ENCODE peak calls at places on chromosomes 7 and 10, in nine cellular contexts. G is LNCaP clone FGC, F is hypothalamus, Y is cardiac muscle cell, U is stromal cell of bone marrow, A is left ventricle myocardium superior, K is spleen, L is dorsolateral prefrontal cortex, N is ACHN. J is an unnamed sample.

GRCh38 chr7:38630720-38631673 is at the start of gene AMPH:
- DNase-seq in G (no peak), F (peak), Y (peak), U (peak), A (peak), K (peak), L (peak), N (peak), J (peak)

GRCh38 chr7:104442461-104442860 is 114.1 kb downstream of the LHFPL3 start:
- DNase-seq in G (no peak), F (no peak), Y (no peak), U (no peak), A (no peak), K (no peak), L (no peak), N (no peak), J (no peak)

GRCh38 chr7:50921114-50921513 is 138.4 kb upstream of the GRB10 start:
- DNase-seq in G (no peak), F (no peak), Y (no peak), U (no peak), A (no peak), K (no peak), L (no peak), N (no peak), J (no peak)

GRCh38 chr7:21507627-21508343 is 35.1 kb upstream of the DNAH11 start:
- DNase-seq in G (no peak), F (peak), Y (peak), U (peak), A (no peak), K (no peak), L (no peak), N (peak), J (peak)

GRCh38 chr7:155851892-155852291 is 39.6 kb upstream of the SHH start:
- DNase-seq in G (no peak), F (no peak), Y (no peak), U (no peak), A (no peak), K (no peak), L (no peak), N (no peak), J (no peak)

GRCh38 chr10:112250555-112250954 is 32.6 kb upstream of the TECTB start:
- DNase-seq in G (no peak), F (no peak), Y (no peak), U (no peak), A (no peak), K (no peak), L (no peak), N (peak), J (no peak)

GRCh38 chr7:80151274-80151665 is 16.6 kb downstream of the GNAI1 start:
- DNase-seq in G (no peak), F (no peak), Y (no peak), U (peak), A (no peak), K (no peak), L (no peak), N (no peak), J (peak)

GRCh38 chr10:108454793-108455192 is 1290.3 kb upstream of the SORCS1 start:
- DNase-seq in G (no peak), F (no peak), Y (no peak), U (peak), A (no peak), K (no peak), L (no peak), N (no peak), J (no peak)

GRCh38 chr7:156156734-156157408 is 344.6 kb upstream of the SHH start:
- DNase-seq in G (peak), F (peak), Y (no peak), U (no peak), A (no peak), K (no peak), L (no peak), N (peak), J (peak)

GRCh38 chr10:33151344-33151864 is 183.1 kb downstream of the NRP1 start:
- DNase-seq in G (no peak), F (no peak), Y (no peak), U (no peak), A (no peak), K (no peak), L (no peak), N (no peak), J (no peak)

GRCh38 chr7:33669251-33669670 is 236.1 kb upstream of the BMPER start:
- DNase-seq in G (no peak), F (no peak), Y (no peak), U (no peak), A (no peak), K (no peak), L (no peak), N (no peak), J (peak)

GRCh38 chr7:21355406-21355874 is 72.4 kb upstream of the SP4 start:
- DNase-seq in G (no peak), F (no peak), Y (no peak), U (no peak), A (no peak), K (no peak), L (no peak), N (no peak), J (no peak)

GRCh38 chr10:3848768-3849643 is 64.0 kb upstream of the KLF6 start:
- DNase-seq in G (no peak), F (no peak), Y (no peak), U (peak), A (no peak), K (no peak), L (no peak), N (no peak), J (no peak)

GRCh38 chr10:81862596-81862995 is 12.4 kb upstream of the NRG3 start:
- DNase-seq in G (no peak), F (no peak), Y (no peak), U (no peak), A (no peak), K (peak), L (no peak), N (no peak), J (no peak)

GRCh38 chr7:5278781-5279180 is 4.0 kb upstream of the SLC29A4 start:
- DNase-seq in G (no peak), F (no peak), Y (no peak), U (peak), A (no peak), K (no peak), L (no peak), N (no peak), J (no peak)

GRCh38 chr10:60162631-60163030 is 227.0 kb downstream of the ANK3 start:
- DNase-seq in G (no peak), F (no peak), Y (no peak), U (no peak), A (no peak), K (no peak), L (no peak), N (no peak), J (no peak)

GRCh38 chr10:110535958-110536891 is 31.3 kb upstream of the SMC3 start:
- DNase-seq in G (no peak), F (no peak), Y (no peak), U (no peak), A (peak), K (peak), L (no peak), N (peak), J (peak)

GRCh38 chr10:26491934-26492333 is 53.8 kb downstream of the APBB1IP start:
- DNase-seq in G (no peak), F (no peak), Y (no peak), U (peak), A (no peak), K (no peak), L (no peak), N (no peak), J (no peak)

GRCh38 chr7:2825595-2826227 is 18.4 kb downstream of the GNA12 start:
- DNase-seq in G (no peak), F (no peak), Y (no peak), U (no peak), A (no peak), K (no peak), L (no peak), N (no peak), J (no peak)

GRCh38 chr7:116499168-116500070 is at the start of gene CAV2:
- DNase-seq in G (no peak), F (peak), Y (peak), U (no peak), A (peak), K (peak), L (peak), N (peak), J (peak)

GRCh38 chr7:12550956-12551355 is 19.6 kb upstream of the SCIN start:
- DNase-seq in G (no peak), F (no peak), Y (no peak), U (no peak), A (no peak), K (no peak), L (no peak), N (peak), J (no peak)

GRCh38 chr7:142587578-142588191 is 161.6 kb upstream of the PRSS1 start:
- DNase-seq in G (peak), F (no peak), Y (peak), U (peak), A (no peak), K (no peak), L (no peak), N (peak), J (peak)

GRCh38 chr7:18363751-18364402 is 131.7 kb upstream of the HDAC9 start:
- DNase-seq in G (no peak), F (no peak), Y (no peak), U (no peak), A (no peak), K (no peak), L (no peak), N (no peak), J (no peak)

GRCh38 chr7:39811161-39811614 is 138.9 kb upstream of the CDK13 start:
- DNase-seq in G (no peak), F (no peak), Y (no peak), U (peak), A (no peak), K (no peak), L (no peak), N (no peak), J (no peak)

GRCh38 chr10:12629767-12630165 is 280.4 kb downstream of the CAMK1D start:
- DNase-seq in G (no peak), F (no peak), Y (no peak), U (no peak), A (no peak), K (no peak), L (no peak), N (no peak), J (no peak)

GRCh38 chr10:100518761-100519241 is 860 bp downstream of the SEC31B start:
- DNase-seq in G (no peak), F (peak), Y (peak), U (peak), A (peak), K (no peak), L (no peak), N (peak), J (peak)

GRCh38 chr7:150897502-150898474 is 45.5 kb downstream of the AOC1 start:
- DNase-seq in G (no peak), F (no peak), Y (no peak), U (no peak), A (no peak), K (no peak), L (no peak), N (peak), J (no peak)

GRCh38 chr10:43049081-43049551 is 27.8 kb upstream of the RET start:
- DNase-seq in G (no peak), F (no peak), Y (no peak), U (no peak), A (no peak), K (no peak), L (peak), N (no peak), J (no peak)

GRCh38 chr10:132691711-132692153 is 94.2 kb downstream of the NKX6-2 start:
- DNase-seq in G (no peak), F (no peak), Y (no peak), U (no peak), A (peak), K (peak), L (peak), N (no peak), J (no peak)

GRCh38 chr10:124532106-124532641 is 70.6 kb downstream of the LHPP start:
- DNase-seq in G (no peak), F (no peak), Y (peak), U (no peak), A (peak), K (no peak), L (no peak), N (peak), J (no peak)

J was measured in Caki2.